ENCODE peak calls at places on chromosomes 3 and 15, in seven cellular contexts. T is effector memory CD4-positive, alpha-beta T cell; A is HFF-Myc; J is thoracic aorta; F is gastrocnemius medialis; Y is activated T-helper 1 cell treated with anti-CD3 and anti-CD28 coated beads, Interleukin-2, amount 50 U/mL, for 16 hours; W is tibial nerve. Z is an unnamed sample.

GRCh38 chr3:70647823-70648222 is 335.4 kb upstream of the MDFIC2 start:
- DNase-seq in T (no peak), A (no peak), J (no peak), F (no peak), Y (no peak), W (no peak), Z (no peak)

GRCh38 chr3:146550743-146551510 is 6.5 kb upstream of the PLSCR1 start:
- DNase-seq in T (no peak), A (peak), J (no peak), F (no peak), Y (no peak), W (no peak), Z (no peak)

GRCh38 chr3:53694051-53694450 is 152.2 kb downstream of the CHDH start:
- DNase-seq in T (no peak), A (no peak), J (no peak), F (no peak), Y (no peak), W (no peak), Z (no peak)

GRCh38 chr15:93587046-93587445 is 498.0 kb upstream of the RGMA start:
- DNase-seq in T (no peak), A (no peak), J (no peak), F (peak), Y (no peak), W (no peak), Z (no peak)

GRCh38 chr15:41848595-41848994 is 9.9 kb downstream of the PLA2G4B start:
- DNase-seq in T (no peak), A (no peak), J (no peak), F (no peak), Y (no peak), W (no peak), Z (no peak)

GRCh38 chr3:52856666-52857065 is 21.8 kb upstream of the MUSTN1 start:
- DNase-seq in T (no peak), A (no peak), J (no peak), F (no peak), Y (no peak), W (no peak), Z (no peak)

GRCh38 chr15:69703495-69704187 is 251.0 kb downstream of the RPLP1 start:
- DNase-seq in T (no peak), A (no peak), J (no peak), F (no peak), Y (no peak), W (no peak), Z (no peak)

GRCh38 chr15:90557651-90558084 is 27.9 kb downstream of the CRTC3 start:
- DNase-seq in T (no peak), A (no peak), J (peak), F (peak), Y (no peak), W (peak), Z (no peak)

GRCh38 chr3:70090322-70090913 is 90.9 kb downstream of the SAMMSON start:
- DNase-seq in T (no peak), A (no peak), J (no peak), F (no peak), Y (no peak), W (no peak), Z (no peak)

GRCh38 chr15:62124176-62124952 is 40.7 kb downstream of the C2CD4B start:
- DNase-seq in T (no peak), A (no peak), J (no peak), F (no peak), Y (no peak), W (no peak), Z (no peak)

GRCh38 chr3:115040673-115041286 is 106.3 kb downstream of the ZBTB20 start:
- DNase-seq in T (no peak), A (peak), J (no peak), F (no peak), Y (no peak), W (peak), Z (no peak)

GRCh38 chr3:33278106-33278672 is 947 bp downstream of the FBXL2 start:
- DNase-seq in T (no peak), A (no peak), J (no peak), F (no peak), Y (no peak), W (no peak), Z (no peak)

GRCh38 chr3:139295040-139295439 is 48.8 kb upstream of the MRPS22 start:
- DNase-seq in T (no peak), A (no peak), J (no peak), F (no peak), Y (no peak), W (no peak), Z (no peak)

GRCh38 chr3:185328324-185329004 is 34.5 kb upstream of the MAP3K13 start:
- DNase-seq in T (no peak), A (no peak), J (no peak), F (no peak), Y (no peak), W (no peak), Z (no peak)

GRCh38 chr3:66582721-66583141 is 81.9 kb upstream of the LRIG1 start:
- DNase-seq in T (peak), A (no peak), J (no peak), F (no peak), Y (peak), W (peak), Z (peak)

GRCh38 chr3:129746629-129747028 is 140.2 kb upstream of the PLXND1 start:
- DNase-seq in T (no peak), A (no peak), J (no peak), F (no peak), Y (no peak), W (no peak), Z (no peak)

GRCh38 chr3:123344175-123344908 is 104.5 kb downstream of the ADCY5 start:
- DNase-seq in T (no peak), A (no peak), J (no peak), F (no peak), Y (no peak), W (no peak), Z (no peak)

GRCh38 chr15:31013863-31014607 is 22.6 kb upstream of the MTMR10 start:
- DNase-seq in T (no peak), A (no peak), J (no peak), F (no peak), Y (no peak), W (no peak), Z (no peak)

GRCh38 chr15:59223736-59224135 is 17.1 kb downstream of the LDHAL6B start:
- DNase-seq in T (no peak), A (no peak), J (no peak), F (no peak), Y (no peak), W (no peak), Z (no peak)

GRCh38 chr3:10170915-10171478 is 6.3 kb downstream of the IRAK2 start:
- DNase-seq in T (no peak), A (no peak), J (no peak), F (no peak), Y (no peak), W (no peak), Z (no peak)

GRCh38 chr3:187777331-187778046 is 32.2 kb upstream of the BCL6 start:
- DNase-seq in T (peak), A (peak), J (no peak), F (no peak), Y (no peak), W (no peak), Z (peak)

GRCh38 chr3:195099976-195100755 is 170.8 kb downstream of the XXYLT1 start:
- DNase-seq in T (no peak), A (no peak), J (no peak), F (no peak), Y (no peak), W (no peak), Z (no peak)

GRCh38 chr15:98853593-98854420 is 153.8 kb downstream of the PGPEP1L start:
- DNase-seq in T (no peak), A (no peak), J (no peak), F (no peak), Y (no peak), W (no peak), Z (no peak)

GRCh38 chr3:143526016-143526540 is 322.2 kb downstream of the SLC9A9 start:
- DNase-seq in T (no peak), A (no peak), J (no peak), F (no peak), Y (no peak), W (no peak), Z (no peak)

Z was measured in stimulated activated naive B cell treated with anti-CD40 and anti-IgM and Interleukin-4, amounts not matched to agents 10 μg/mL and 1 μg/mL and 100 μg/mL, for 72 hours.